ENCODE peak calls at places on chromosomes 13 and 19, in six cellular contexts. M, B, Y, F, C and J are unnamed samples.

GRCh38 chr13:29918845-29919244 is 68.4 kb upstream of the UBL3 start:
- DNase-seq in M (peak; percentile 95), B (no peak), Y (no peak), F (peak; percentile 92), C (no peak), J (no peak)

GRCh38 chr19:33872445-33873320 is 76.0 kb downstream of the KCTD15 start:
- DNase-seq in M (no peak), B (no peak), Y (no peak), F (no peak), C (no peak), J (no peak)

GRCh38 chr13:107373551-107373950 is 805.6 kb upstream of the ARGLU1 start:
- DNase-seq in M (peak; percentile 75), B (no peak), Y (peak; percentile 16), F (peak; percentile 91), C (no peak), J (no peak)

GRCh38 chr13:45374917-45375316 is 33.9 kb upstream of the TPT1 start:
- DNase-seq in M (no peak), B (no peak), Y (no peak), F (peak; percentile 48), C (no peak), J (no peak)

GRCh38 chr19:30871979-30872378 is 477.3 kb downstream of the TSHZ3 start:
- DNase-seq in M (no peak), B (no peak), Y (no peak), F (no peak), C (no peak), J (no peak)

GRCh38 chr13:21318891-21319532 is 140.1 kb downstream of the ZDHHC20 start:
- DNase-seq in M (no peak), B (no peak), Y (no peak), F (no peak), C (no peak), J (no peak)

GRCh38 chr19:7815325-7815724 is 14.7 kb upstream of the EVI5L start:
- DNase-seq in M (no peak), B (no peak), Y (no peak), F (no peak), C (peak; percentile 57), J (peak; percentile 81)

GRCh38 chr13:47679391-47679790 is 321.7 kb downstream of the SUCLA2 start:
- DNase-seq in M (peak; percentile 52), B (no peak), Y (no peak), F (peak; percentile 59), C (no peak), J (no peak)

GRCh38 chr13:94704347-94705080 is 7.8 kb downstream of the SOX21 start:
- DNase-seq in M (peak; percentile 30), B (no peak), Y (no peak), F (no peak), C (no peak), J (no peak)

GRCh38 chr13:49958321-49958720 is 22.2 kb upstream of the SPRYD7 start:
- DNase-seq in M (no peak), B (no peak), Y (no peak), F (peak; percentile 11), C (no peak), J (no peak)

GRCh38 chr13:89061821-89062220 is 1390.7 kb downstream of the SLITRK5 start:
- DNase-seq in M (peak; percentile 12), B (no peak), Y (no peak), F (no peak), C (no peak), J (no peak)

GRCh38 chr13:89066868-89067466 is 1395.8 kb downstream of the SLITRK5 start:
- DNase-seq in M (peak; percentile 68), B (peak; percentile 39), Y (peak; percentile 75), F (peak; percentile 0), C (no peak), J (no peak)
- TF ChIP-seq CTCF in M (peak; percentile 72), B (peak; percentile 43), Y (peak; percentile 56), F (no peak), C (peak; percentile 66), J (no peak)

GRCh38 chr13:41713405-41713804 is 247.5 kb downstream of the VWA8 start:
- DNase-seq in M (no peak), B (no peak), Y (no peak), F (no peak), C (no peak), J (no peak)

GRCh38 chr13:41706189-41706588 is 248.8 kb downstream of the RGCC start:
- DNase-seq in M (no peak), B (no peak), Y (no peak), F (no peak), C (no peak), J (no peak)

GRCh38 chr13:41709511-41709910 is 251.4 kb downstream of the VWA8 start:
- DNase-seq in M (no peak), B (no peak), Y (no peak), F (peak; percentile 28), C (no peak), J (no peak)

GRCh38 chr13:41707192-41707858 is 250.0 kb downstream of the RGCC start:
- DNase-seq in M (no peak), B (no peak), Y (no peak), F (no peak), C (no peak), J (no peak)

DNA sequence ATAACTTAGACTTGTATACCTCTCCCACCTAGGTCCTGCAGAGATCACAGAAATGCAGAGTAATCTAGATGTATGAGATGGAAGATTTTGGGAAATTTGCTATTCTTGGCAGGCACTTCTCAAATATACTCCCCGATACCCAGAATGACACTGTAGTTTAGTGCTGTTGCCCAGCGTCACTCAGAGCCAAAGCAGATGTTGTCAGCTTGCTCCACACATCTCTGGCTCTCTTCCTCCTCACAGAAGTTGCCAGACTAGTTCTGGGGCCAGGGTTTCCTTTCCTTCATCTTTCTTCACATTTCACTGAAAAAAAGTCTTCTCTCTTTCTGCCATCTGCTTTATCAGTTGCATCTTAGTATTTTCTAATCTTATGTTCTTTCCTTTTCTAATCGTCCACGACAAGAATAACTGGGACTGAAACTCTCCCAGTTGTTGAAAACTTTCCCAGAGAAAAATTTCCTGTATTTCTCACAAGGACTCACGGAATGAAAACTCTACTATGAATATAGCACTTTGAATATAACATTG is 251.4 kb downstream of the RGCC start:
- DNase-seq in M (no peak), B (no peak), Y (no peak), F (no peak), C (no peak), J (no peak)
- H3K27ac ChIP-seq in M (no peak overlapping the region), B (no peak overlapping the region), Y (no peak overlapping the region), F (no peak overlapping the region), C (no peak overlapping the region), J (no peak overlapping the region)

GRCh38 chr19:1058112-1058511 is 8.9 kb upstream of the ARHGAP45 start:
- DNase-seq in M (no peak), B (no peak), Y (no peak), F (no peak), C (no peak), J (no peak)
- H3K9me3 ChIP-seq in M (peaks cover 9% of the 10 kb centered on the region), B (no peaks in the 10 kb centered on the region), Y (peaks cover 3% of the 10 kb centered on the region), F (peaks cover 36% of the 10 kb centered on the region), C (no peaks in the 10 kb centered on the region), J (peaks cover 39% of the 10 kb centered on the region)

GRCh38 chr13:77029436-77029835 is 2.5 kb upstream of the FBXL3 start:
- DNase-seq in M (peak; percentile 66), B (no peak), Y (no peak), F (no peak), C (no peak), J (no peak)

GRCh38 chr13:77022341-77022740 is 4.6 kb downstream of the FBXL3 start:
- DNase-seq in M (no peak), B (no peak), Y (no peak), F (peak; percentile 43), C (no peak), J (no peak)

GRCh38 chr13:77026783-77027621 is at the start of gene FBXL3:
- DNase-seq in M (peak; percentile 74), B (peak; percentile 70), Y (peak; percentile 89), F (peak; percentile 94), C (peak; percentile 35), J (peak; percentile 96)

GRCh38 chr13:77028202-77028601 is 1.2 kb upstream of the FBXL3 start:
- DNase-seq in M (no peak), B (no peak), Y (no peak), F (no peak), C (no peak), J (no peak)

DNA sequence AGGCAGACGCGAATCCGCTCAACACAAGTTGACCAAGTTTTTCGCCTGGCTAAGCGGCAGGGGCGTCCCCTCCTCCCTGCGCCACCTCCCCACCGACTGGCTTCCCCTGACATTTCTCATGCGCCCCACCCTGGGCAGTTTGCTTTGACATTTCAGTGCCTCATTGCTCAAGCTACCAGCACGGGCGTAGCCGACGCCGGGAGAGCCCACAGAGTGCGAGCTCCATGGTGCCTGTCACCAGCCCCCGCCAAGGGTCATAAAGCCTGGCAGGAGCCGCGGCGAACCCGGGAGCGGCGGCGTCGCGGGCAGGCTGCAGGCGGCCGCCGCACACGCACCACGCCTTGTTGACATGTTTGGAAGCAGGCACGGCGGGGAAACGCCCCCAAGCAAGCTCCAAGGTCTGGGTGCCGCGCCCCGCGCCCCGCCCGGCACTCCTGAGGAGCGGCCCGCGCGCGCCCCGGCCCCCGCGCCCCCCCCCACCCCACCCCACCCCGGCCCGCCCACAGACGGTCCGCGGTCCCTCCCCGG is 640 bp downstream of the FBXL3 start:
- DNase-seq in M (peak; percentile 61), B (peak; percentile 66), Y (peak; percentile 86), F (peak; percentile 37), C (peak; percentile 42), J (peak; percentile 96)
- TF ChIP-seq CTCF in M (no peak), B (no peak), Y (no peak), F (no peak), C (no peak), J (no peak)

GRCh38 chr19:11453468-11454341 is 18.3 kb downstream of the PRKCSH start:
- DNase-seq in M (no peak), B (no peak), Y (no peak), F (no peak), C (no peak), J (no peak)

GRCh38 chr19:11450570-11451326 is 15.3 kb downstream of the PRKCSH start:
- DNase-seq in M (no peak), B (no peak), Y (no peak), F (no peak), C (no peak), J (no peak)

GRCh38 chr19:11451942-11452813 is 16.7 kb downstream of the PRKCSH start:
- DNase-seq in M (no peak), B (no peak), Y (no peak), F (no peak), C (no peak), J (no peak)

GRCh38 chr19:11452814-11453335 is 17.4 kb downstream of the PRKCSH start:
- DNase-seq in M (no peak), B (no peak), Y (no peak), F (no peak), C (no peak), J (no peak)

DNA sequence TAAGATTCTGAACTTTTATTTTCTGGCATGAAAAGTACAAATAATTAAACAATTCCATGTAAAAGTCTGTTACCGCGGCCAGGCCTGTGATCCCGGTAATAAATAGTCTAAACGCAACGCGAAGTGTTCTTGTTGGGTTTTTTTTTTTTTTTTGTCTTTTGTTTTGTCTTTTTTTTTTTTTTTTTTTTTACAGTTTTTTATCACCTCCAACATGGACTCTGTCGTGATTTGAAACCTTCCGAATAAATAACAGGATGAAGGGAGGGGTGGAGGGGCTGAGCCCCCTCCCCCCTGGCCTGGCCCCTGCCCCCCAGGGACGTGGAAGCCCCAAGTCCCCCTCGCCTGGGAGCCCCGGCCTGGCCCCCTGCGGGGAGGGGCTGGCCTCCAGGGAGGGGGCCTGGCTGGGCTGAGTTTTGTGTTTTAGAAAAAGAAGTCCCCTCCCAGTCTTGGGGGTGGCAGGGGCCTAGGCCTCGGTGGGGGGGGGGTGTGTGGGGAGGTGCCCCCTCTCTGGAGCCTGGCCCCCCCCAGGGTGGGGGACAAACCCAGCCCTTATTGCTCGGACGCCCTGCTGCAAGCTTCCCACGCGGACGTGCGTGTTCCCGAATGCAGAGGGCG is 16.0 kb downstream of the PRKCSH start:
- DNase-seq in M (no peak), B (no peak), Y (no peak), F (no peak), C (no peak), J (no peak)
- H3K27ac ChIP-seq in M (no peak overlapping the region), B (no peak overlapping the region), Y (no peak overlapping the region), F (no peak overlapping the region), C (no peak overlapping the region), J (no peak overlapping the region)

GRCh38 chr19:36547001-36547732 is 19.1 kb upstream of the ZNF260 start:
- DNase-seq in M (peak; percentile 1), B (peak; percentile 50), Y (no peak), F (peak; percentile 3), C (no peak), J (no peak)
- H3K9me3 ChIP-seq in M (peaks cover 42% of the 10 kb centered on the region), B (peaks cover 100% of the 10 kb centered on the region), Y (peaks cover 30% of the 10 kb centered on the region), F (peaks cover 64% of the 10 kb centered on the region), C (peaks cover 61% of the 10 kb centered on the region), J (peaks cover 100% of the 10 kb centered on the region)